ENCODE peak calls at places on chromosomes 7 and 10, in six cellular contexts. One of them, this sample, is unnamed.

GRCh38 chr10:102648269-102648888 is 4.1 kb downstream of the TRIM8 start:
- DNase-seq in K562: no peak
- DNase-seq in SK-N-SH: no peak
- DNase-seq in H1: no peak
- DNase-seq in GM12878: no peak
- DNase-seq in HepG2: no peak
- DNase-seq in this sample: no peak

GRCh38 chr10:69102429-69102828 is 14.5 kb downstream of the SRGN start:
- DNase-seq in GM12878: no peak
- DNase-seq in HepG2: no peak
- DNase-seq in SK-N-SH: no peak
- DNase-seq in H1: no peak
- DNase-seq in K562: no peak
- DNase-seq in this sample: no peak

GRCh38 chr10:21095494-21096055 is 198.5 kb upstream of the NEBL start:
- DNase-seq in GM12878: no peak
- DNase-seq in H1: no peak
- DNase-seq in K562: no peak
- DNase-seq in HepG2: no peak
- DNase-seq in SK-N-SH: no peak
- DNase-seq in this sample: no peak

GRCh38 chr7:98387544-98388226 is 13.2 kb downstream of the BAIAP2L1 start:
- DNase-seq in H1: no peak
- DNase-seq in GM12878: no peak
- DNase-seq in K562: no peak
- DNase-seq in SK-N-SH: no peak
- DNase-seq in HepG2: no peak
- DNase-seq in this sample: no peak

GRCh38 chr10:104638861-104639594 is 2.1 kb upstream of the SORCS3 start:
- DNase-seq in HepG2: no peak
- DNase-seq in H1: peak
- DNase-seq in K562: peak
- DNase-seq in GM12878: no peak
- DNase-seq in SK-N-SH: peak
- DNase-seq in this sample: no peak

GRCh38 chr10:22932626-22933370 is 4.9 kb downstream of the ARMC3 start:
- DNase-seq in GM12878: no peak
- DNase-seq in HepG2: no peak
- DNase-seq in K562: no peak
- DNase-seq in H1: no peak
- DNase-seq in SK-N-SH: no peak
- DNase-seq in this sample: no peak

GRCh38 chr7:16839646-16840045 is 34.8 kb upstream of the AGR2 start:
- DNase-seq in K562: no peak
- DNase-seq in SK-N-SH: no peak
- DNase-seq in H1: no peak
- DNase-seq in GM12878: no peak
- DNase-seq in HepG2: no peak
- DNase-seq in this sample: no peak

GRCh38 chr10:28915989-28916588 is 238.8 kb downstream of the BAMBI start:
- DNase-seq in HepG2: peak
- DNase-seq in K562: no peak
- DNase-seq in GM12878: no peak
- DNase-seq in SK-N-SH: no peak
- DNase-seq in H1: no peak
- DNase-seq in this sample: no peak

GRCh38 chr10:4851846-4852245 is 25.8 kb downstream of the AKR1E2 start:
- DNase-seq in GM12878: no peak
- DNase-seq in H1: no peak
- DNase-seq in HepG2: no peak
- DNase-seq in K562: no peak
- DNase-seq in SK-N-SH: no peak
- DNase-seq in this sample: no peak

GRCh38 chr10:10831085-10831484 is 186.6 kb upstream of the CELF2 start:
- DNase-seq in K562: no peak
- DNase-seq in H1: no peak
- DNase-seq in GM12878: no peak
- DNase-seq in HepG2: no peak
- DNase-seq in SK-N-SH: no peak
- DNase-seq in this sample: no peak

GRCh38 chr7:152313217-152313616 is 122.6 kb downstream of the KMT2C start:
- DNase-seq in K562: no peak
- DNase-seq in HepG2: no peak
- DNase-seq in SK-N-SH: no peak
- DNase-seq in H1: no peak
- DNase-seq in GM12878: no peak
- DNase-seq in this sample: no peak

GRCh38 chr7:152025937-152026890 is 740 bp downstream of the GALNT11 start:
- DNase-seq in SK-N-SH: no peak
- DNase-seq in HepG2: no peak
- DNase-seq in K562: peak
- DNase-seq in H1: no peak
- DNase-seq in GM12878: no peak
- DNase-seq in this sample: no peak

GRCh38 chr10:92547676-92548075 is 26.2 kb downstream of the IDE start:
- DNase-seq in H1: no peak
- DNase-seq in GM12878: no peak
- DNase-seq in SK-N-SH: no peak
- DNase-seq in HepG2: no peak
- DNase-seq in K562: no peak
- DNase-seq in this sample: no peak

GRCh38 chr7:83211685-83212084 is 49.0 kb upstream of the PCLO start:
- DNase-seq in K562: no peak
- DNase-seq in SK-N-SH: no peak
- DNase-seq in H1: no peak
- DNase-seq in HepG2: no peak
- DNase-seq in GM12878: no peak
- DNase-seq in this sample: no peak

GRCh38 chr7:42686594-42687156 is 225.2 kb downstream of the C7orf25 start:
- DNase-seq in HepG2: no peak
- DNase-seq in GM12878: no peak
- DNase-seq in K562: no peak
- DNase-seq in H1: peak
- DNase-seq in SK-N-SH: no peak
- DNase-seq in this sample: no peak

GRCh38 chr7:151057038-151057736 is 510 bp downstream of the CDK5 start:
- DNase-seq in H1: no peak
- DNase-seq in SK-N-SH: peak
- DNase-seq in HepG2: no peak
- DNase-seq in K562: peak
- DNase-seq in GM12878: no peak
- DNase-seq in this sample: no peak

GRCh38 chr10:70714245-70714644 is 41.9 kb downstream of the ADAMTS14 start:
- DNase-seq in GM12878: no peak
- DNase-seq in HepG2: no peak
- DNase-seq in K562: no peak
- DNase-seq in H1: no peak
- DNase-seq in SK-N-SH: no peak
- DNase-seq in this sample: no peak

GRCh38 chr7:35624299-35625186 is 70.4 kb downstream of the HERPUD2 start:
- DNase-seq in H1: peak
- DNase-seq in HepG2: peak
- DNase-seq in GM12878: no peak
- DNase-seq in SK-N-SH: peak
- DNase-seq in K562: peak
- DNase-seq in this sample: peak

GRCh38 chr7:155489862-155490696 is 32.1 kb downstream of the EN2 start:
- DNase-seq in GM12878: no peak
- DNase-seq in H1: peak
- DNase-seq in K562: no peak
- DNase-seq in HepG2: no peak
- DNase-seq in SK-N-SH: peak
- DNase-seq in this sample: no peak

GRCh38 chr7:133536450-133536849 is 283.6 kb downstream of the EXOC4 start:
- DNase-seq in K562: no peak
- DNase-seq in H1: no peak
- DNase-seq in SK-N-SH: no peak
- DNase-seq in HepG2: no peak
- DNase-seq in GM12878: no peak
- DNase-seq in this sample: no peak

GRCh38 chr7:92268921-92269320 is 23.1 kb downstream of the ANKIB1 start:
- DNase-seq in SK-N-SH: no peak
- DNase-seq in HepG2: no peak
- DNase-seq in K562: no peak
- DNase-seq in H1: no peak
- DNase-seq in GM12878: no peak
- DNase-seq in this sample: no peak

GRCh38 chr10:69729326-69730048 is 72.2 kb upstream of the COL13A1 start:
- DNase-seq in GM12878: no peak
- DNase-seq in K562: no peak
- DNase-seq in SK-N-SH: no peak
- DNase-seq in HepG2: no peak
- DNase-seq in H1: no peak
- DNase-seq in this sample: no peak

GRCh38 chr7:108124820-108125219 is 5.3 kb downstream of the LAMB4 start:
- DNase-seq in GM12878: no peak
- DNase-seq in SK-N-SH: no peak
- DNase-seq in HepG2: no peak
- DNase-seq in K562: no peak
- DNase-seq in H1: no peak
- DNase-seq in this sample: no peak

GRCh38 chr7:22726849-22727792 is at the start of gene IL6:
- DNase-seq in H1: peak
- DNase-seq in K562: peak
- DNase-seq in HepG2: peak
- DNase-seq in SK-N-SH: peak
- DNase-seq in GM12878: no peak
- DNase-seq in this sample: peak

GRCh38 chr7:22724861-22725260 is 2.1 kb upstream of the IL6 start:
- DNase-seq in H1: no peak
- DNase-seq in SK-N-SH: no peak
- DNase-seq in HepG2: no peak
- DNase-seq in K562: no peak
- DNase-seq in GM12878: no peak
- DNase-seq in this sample: no peak

GRCh38 chr7:22726345-22726848 is 603 bp upstream of the IL6 start:
- DNase-seq in SK-N-SH: peak
- DNase-seq in GM12878: no peak
- DNase-seq in HepG2: peak
- DNase-seq in H1: peak
- DNase-seq in K562: peak
- DNase-seq in this sample: peak

GRCh38 chr7:22723642-22724041 is 3.4 kb upstream of the IL6 start:
- DNase-seq in HepG2: no peak
- DNase-seq in H1: no peak
- DNase-seq in GM12878: no peak
- DNase-seq in K562: peak
- DNase-seq in SK-N-SH: no peak
- DNase-seq in this sample: peak

DNA sequence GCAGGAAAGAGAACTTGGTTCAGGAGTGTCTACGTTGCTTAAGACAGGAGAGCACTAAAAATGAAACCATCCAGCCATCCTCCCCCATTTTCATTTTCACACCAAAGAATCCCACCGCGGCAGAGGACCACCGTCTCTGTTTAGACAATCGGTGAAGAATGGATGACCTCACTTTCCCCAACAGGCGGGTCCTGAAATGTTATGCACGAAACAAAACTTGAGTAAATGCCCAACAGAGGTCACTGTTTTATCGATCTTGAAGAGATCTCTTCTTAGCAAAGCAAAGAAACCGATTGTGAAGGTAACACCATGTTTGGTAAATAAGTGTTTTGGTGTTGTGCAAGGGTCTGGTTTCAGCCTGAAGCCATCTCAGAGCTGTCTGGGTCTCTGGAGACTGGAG is 1.4 kb upstream of the IL6 start:
- DNase-seq in GM12878: no peak
- DNase-seq in HepG2: peak
- DNase-seq in SK-N-SH: peak
- DNase-seq in K562: peak
- DNase-seq in H1: no peak
- DNase-seq in this sample: peak
- TF ChIP-seq GABPA in GM12878: no peak
- TF ChIP-seq GABPA in HepG2: no peak
- TF ChIP-seq GABPA in SK-N-SH: no peak
- TF ChIP-seq GABPA in K562: no peak
- TF ChIP-seq GABPA in H1: no peak
- TF ChIP-seq GABPA in this sample: no peak

GRCh38 chr10:61786728-61787127 is 114.8 kb upstream of the ARID5B start:
- DNase-seq in H1: no peak
- DNase-seq in HepG2: no peak
- DNase-seq in SK-N-SH: no peak
- DNase-seq in GM12878: peak
- DNase-seq in K562: peak
- DNase-seq in this sample: no peak
- H3K4me3 ChIP-seq in H1: no peak
- H3K4me3 ChIP-seq in HepG2: no peak
- H3K4me3 ChIP-seq in SK-N-SH: no peak
- H3K4me3 ChIP-seq in GM12878: no peak
- H3K4me3 ChIP-seq in K562: no peak
- H3K4me3 ChIP-seq in this sample: no peak

GRCh38 chr7:69418865-69419670 is 179.2 kb upstream of the AUTS2 start:
- DNase-seq in H1: no peak
- DNase-seq in HepG2: no peak
- DNase-seq in K562: no peak
- DNase-seq in SK-N-SH: no peak
- DNase-seq in GM12878: no peak
- DNase-seq in this sample: no peak

GRCh38 chr7:69412331-69413146 is 185.7 kb upstream of the AUTS2 start:
- DNase-seq in HepG2: peak
- DNase-seq in K562: peak
- DNase-seq in GM12878: no peak
- DNase-seq in H1: no peak
- DNase-seq in SK-N-SH: peak
- DNase-seq in this sample: no peak

GRCh38 chr7:69411466-69411865 is 186.8 kb upstream of the AUTS2 start:
- DNase-seq in GM12878: no peak
- DNase-seq in SK-N-SH: no peak
- DNase-seq in H1: no peak
- DNase-seq in HepG2: no peak
- DNase-seq in K562: no peak
- DNase-seq in this sample: no peak

GRCh38 chr7:69411018-69411417 is 187.3 kb upstream of the AUTS2 start:
- DNase-seq in HepG2: no peak
- DNase-seq in GM12878: no peak
- DNase-seq in SK-N-SH: no peak
- DNase-seq in H1: no peak
- DNase-seq in K562: no peak
- DNase-seq in this sample: no peak

GRCh38 chr7:69414555-69414954 is 183.7 kb upstream of the AUTS2 start:
- DNase-seq in HepG2: no peak
- DNase-seq in SK-N-SH: no peak
- DNase-seq in H1: no peak
- DNase-seq in K562: no peak
- DNase-seq in GM12878: no peak
- DNase-seq in this sample: no peak
- TF ChIP-seq GABPA in HepG2: no peak
- TF ChIP-seq GABPA in SK-N-SH: no peak
- TF ChIP-seq GABPA in H1: no peak
- TF ChIP-seq GABPA in K562: no peak
- TF ChIP-seq GABPA in GM12878: no peak
- TF ChIP-seq GABPA in this sample: no peak

DNA sequence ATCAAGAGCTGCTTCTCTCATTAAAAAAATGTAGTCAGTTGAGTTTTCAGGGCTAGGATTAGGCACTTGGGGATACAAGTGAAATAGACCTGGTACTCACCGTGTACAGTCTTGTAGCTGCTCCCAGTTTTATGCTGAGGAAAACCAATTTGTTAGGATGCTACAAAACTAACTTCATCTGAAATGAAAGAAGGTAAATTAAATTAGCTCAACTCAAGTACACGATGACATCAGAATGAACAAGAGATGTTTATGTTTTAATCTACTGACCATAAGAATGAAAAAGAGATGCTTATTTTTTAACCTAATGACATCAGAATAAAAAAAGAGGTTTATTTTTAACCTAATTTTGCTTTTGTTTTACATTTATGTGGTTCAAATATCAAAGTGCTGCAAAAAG is 73.7 kb downstream of the AP3M1 start:
- DNase-seq in GM12878: no peak
- DNase-seq in SK-N-SH: no peak
- DNase-seq in HepG2: no peak
- DNase-seq in H1: no peak
- DNase-seq in K562: no peak
- DNase-seq in this sample: no peak
- H3K4me3 ChIP-seq in GM12878: no peak
- H3K4me3 ChIP-seq in SK-N-SH: no peak
- H3K4me3 ChIP-seq in HepG2: no peak
- H3K4me3 ChIP-seq in H1: no peak
- H3K4me3 ChIP-seq in K562: no peak
- H3K4me3 ChIP-seq in this sample: no peak

This sample was measured in HL-60.